ENCODE peak calls at places on chromosomes 2 and 18, in six cellular contexts. N is cardiac fibroblast, F is AG09309, O is GM12865, J is GM23338, Z is fibroblast of pulmonary artery. Q is an unnamed sample.
A peak's percentile ranks its signal among the peaks of the same experiment; 100 is the strongest.

GRCh38 chr18:54813305-54813704 is 15.0 kb upstream of the RAB27B start:
- DNase-seq in Z (no peak), F (no peak), J (no peak), O (no peak), N (no peak), Q (no peak)

GRCh38 chr2:121707920-121708361 is 28.7 kb downstream of the NIFK start:
- DNase-seq in N (no peak), O (no peak), F (no peak), Z (no peak), J (no peak), Q (no peak)

GRCh38 chr2:20191714-20192569 is 33.0 kb downstream of the SDC1 start:
- DNase-seq in F (no peak), Z (no peak), N (no peak), J (no peak), O (no peak), Q (no peak)

GRCh38 chr2:178530625-178531142 is 50.4 kb downstream of the PLEKHA3 start:
- DNase-seq in J (no peak), F (no peak), N (no peak), O (peak; percentile 95), Z (no peak), Q (no peak)

GRCh38 chr2:39855856-39856255 is 76.8 kb upstream of the THUMPD2 start:
- DNase-seq in Z (no peak), F (no peak), J (no peak), O (no peak), N (no peak), Q (no peak)

GRCh38 chr2:50469784-50470183 is 562.1 kb downstream of the NRXN1 start:
- DNase-seq in F (no peak), N (no peak), Z (no peak), O (no peak), J (peak; percentile 15), Q (no peak)

GRCh38 chr2:145032791-145033190 is 512.9 kb upstream of the ZEB2 start:
- DNase-seq in J (peak; percentile 15), O (no peak), Z (no peak), F (no peak), N (no peak), Q (no peak)

GRCh38 chr18:56715121-56715520 is 64.0 kb downstream of the WDR7 start:
- DNase-seq in N (no peak), F (no peak), Z (peak; percentile 6), J (no peak), O (no peak), Q (no peak)

GRCh38 chr2:180991361-180991760 is 11.0 kb downstream of the UBE2E3 start:
- DNase-seq in N (no peak), F (no peak), J (peak; percentile 26), O (no peak), Z (no peak), Q (no peak)

GRCh38 chr2:196314780-196315179 is 143.4 kb upstream of the STK17B start:
- DNase-seq in J (no peak), F (no peak), N (peak; percentile 19), O (no peak), Z (no peak), Q (no peak)

GRCh38 chr2:2751715-2752315 is 420.7 kb upstream of the MYT1L start:
- DNase-seq in Z (no peak), N (no peak), F (no peak), J (no peak), O (no peak), Q (no peak)

GRCh38 chr18:9392726-9393125 is 58.2 kb downstream of the TWSG1 start:
- DNase-seq in Z (peak; percentile 14), N (no peak), F (no peak), O (no peak), J (no peak), Q (no peak)

GRCh38 chr2:186303091-186303490 is 183.0 kb upstream of the ZC3H15 start:
- DNase-seq in O (no peak), N (no peak), J (no peak), Z (no peak), F (no peak), Q (no peak)

GRCh38 chr2:76808776-76809175 is 713.4 kb downstream of the LRRTM4 start:
- DNase-seq in Z (no peak), N (no peak), O (no peak), J (no peak), F (no peak), Q (no peak)

GRCh38 chr2:144504191-144504590 is 15.7 kb downstream of the ZEB2 start:
- DNase-seq in F (no peak), Z (no peak), N (no peak), J (peak; percentile 80), O (no peak), Q (no peak)

GRCh38 chr18:48027401-48027931 is 97.0 kb upstream of the SMAD2 start:
- DNase-seq in N (peak; percentile 78), F (no peak), Z (peak; percentile 43), O (no peak), J (no peak), Q (no peak)

DNA sequence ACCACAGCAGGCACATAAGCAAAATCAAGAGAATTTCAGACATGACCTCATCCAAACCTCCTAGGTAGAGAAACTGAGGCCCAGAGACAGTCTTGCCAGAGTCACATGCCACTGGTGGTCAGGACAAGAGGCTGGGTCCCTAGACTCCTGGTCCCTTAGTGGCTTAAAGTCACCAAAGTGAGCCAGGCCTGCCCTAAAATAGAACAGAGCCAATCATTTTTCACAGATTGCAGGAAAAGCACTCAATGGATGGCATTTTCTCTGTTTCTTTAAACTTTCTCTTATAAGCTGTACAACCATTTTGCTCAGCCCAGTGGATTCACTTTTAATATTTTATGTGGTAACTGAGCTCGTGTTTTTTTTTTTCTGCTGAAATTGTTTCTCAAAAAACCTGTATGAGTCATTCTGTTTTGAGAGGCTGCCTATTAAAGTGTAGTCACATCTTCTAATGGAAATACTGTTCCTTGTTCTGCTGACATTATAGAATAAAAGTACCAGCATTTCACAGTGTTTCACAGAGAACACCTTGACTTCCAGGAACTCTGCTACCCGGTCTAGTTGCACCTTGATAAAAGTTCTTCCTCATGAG is 29.6 kb downstream of the STEAP3 start:
- DNase-seq in N (peak; percentile 60), J (no peak), O (no peak), F (no peak), Z (peak; percentile 69), Q (no peak)
- H3K4me3 ChIP-seq in N (no peak overlapping the region), J (no peak overlapping the region), O (no peak overlapping the region), F (no peak overlapping the region), Z (no peak overlapping the region), Q (no peak overlapping the region)

GRCh38 chr2:207012461-207012860 is 73.1 kb downstream of the CPO start:
- DNase-seq in N (peak; percentile 25), F (no peak), J (no peak), Z (peak; percentile 31), O (no peak), Q (no peak)

GRCh38 chr2:207008105-207008990 is 69.0 kb downstream of the CPO start:
- DNase-seq in J (peak; percentile 91), N (peak; percentile 39), O (no peak), F (no peak), Z (peak; percentile 85), Q (no peak)
- TF ChIP-seq CTCF in J (peak; percentile 73), N (peak; percentile 48), O (no peak), F (peak; percentile 37), Z (peak; percentile 22), Q (no peak)

GRCh38 chr2:153940511-153940910 is 68.8 kb downstream of the GALNT13 start:
- DNase-seq in F (no peak), O (no peak), J (peak; percentile 2), N (peak; percentile 32), Z (no peak), Q (no peak)
- H3K4me3 ChIP-seq in F (no peak overlapping the region), O (no peak overlapping the region), J (no peak overlapping the region), N (no peak overlapping the region), Z (no peak overlapping the region), Q (no peak overlapping the region)

GRCh38 chr2:239979243-239980023 is 45.7 kb downstream of the NDUFA10 start:
- DNase-seq in O (no peak), Z (peak; percentile 31), F (no peak), N (peak; percentile 56), J (peak; percentile 72), Q (peak; percentile 17)
- TF ChIP-seq CTCF in O (no peak), Z (peak; percentile 34), F (peak; percentile 48), N (no peak), J (peak; percentile 46), Q (peak; percentile 23)

GRCh38 chr18:11518788-11519685 is 90.4 kb upstream of the SLC35G4 start:
- DNase-seq in F (no peak), Z (peak; percentile 74), N (peak; percentile 71), O (peak; percentile 88), J (peak; percentile 91), Q (peak; percentile 78)
- H3K4me3 ChIP-seq in F (no peak overlapping the region), Z (no peak overlapping the region), N (no peak overlapping the region), O (no peak overlapping the region), J (no peak overlapping the region), Q (no peak overlapping the region)

Q was measured in WERI-Rb-1.